ENCODE peak calls at places on chromosomes 12 and 14, in seven cellular contexts. Y, V, R, A, H, F and G are unnamed samples.

GRCh38 chr14:63964063-63964462 is 111.3 kb downstream of the SYNE2 start:
- DNase-seq in F (no peak), V (no peak), R (no peak), Y (no peak), A (no peak), H (no peak), G (no peak)

GRCh38 chr12:990649-991349 is at the start of gene ERC1:
- DNase-seq in R (peak), F (peak), H (peak), V (peak), Y (peak), A (peak), G (peak)

GRCh38 chr12:116360579-116361403 is 83.3 kb upstream of the MED13L start:
- DNase-seq in A (no peak), Y (no peak), V (no peak), R (no peak), F (no peak), H (no peak), G (no peak)

GRCh38 chr12:100043657-100044056 is 58.9 kb upstream of the ANKS1B start:
- DNase-seq in V (no peak), Y (no peak), H (no peak), R (no peak), A (no peak), F (no peak), G (no peak)

GRCh38 chr12:124804011-124804621 is 59.5 kb downstream of the SCARB1 start:
- DNase-seq in F (no peak), V (no peak), R (peak), A (no peak), H (peak), Y (no peak), G (peak)

GRCh38 chr12:13028825-13029570 is 15.2 kb upstream of the FAM234B start:
- DNase-seq in Y (no peak), F (no peak), H (peak), R (no peak), V (no peak), A (no peak), G (no peak)

GRCh38 chr12:48445538-48445937 is 26.8 kb upstream of the ANP32D start:
- DNase-seq in V (no peak), A (no peak), H (no peak), F (no peak), Y (no peak), R (no peak), G (no peak)

GRCh38 chr14:73796881-73797539 is 54.6 kb upstream of the PTGR2 start:
- DNase-seq in R (peak), Y (no peak), V (no peak), F (no peak), H (no peak), A (no peak), G (no peak)

GRCh38 chr12:1083888-1084262 is 92.9 kb downstream of the ERC1 start:
- DNase-seq in Y (no peak), A (no peak), V (no peak), R (peak), H (no peak), F (no peak), G (peak)

GRCh38 chr12:98295681-98296080 is 219.7 kb upstream of the TMPO start:
- DNase-seq in F (no peak), H (no peak), V (no peak), R (no peak), A (no peak), Y (no peak), G (no peak)

GRCh38 chr12:83123039-83123438 is 436.3 kb downstream of the TMTC2 start:
- DNase-seq in H (no peak), A (no peak), V (no peak), F (no peak), Y (no peak), R (no peak), G (no peak)

GRCh38 chr14:104768437-104769323 is 15.7 kb downstream of the SIVA1 start:
- DNase-seq in Y (peak), V (peak), H (peak), F (peak), R (peak), A (peak), G (peak)

GRCh38 chr12:30191701-30192455 is 408.1 kb upstream of the TMTC1 start:
- DNase-seq in F (no peak), Y (no peak), R (no peak), A (no peak), H (no peak), V (no peak), G (no peak)

GRCh38 chr14:105989746-105990302 is 463.4 kb downstream of the TMEM121 start:
- DNase-seq in F (no peak), V (no peak), Y (peak), R (no peak), H (no peak), A (no peak), G (no peak)